ENCODE peak calls at places on chromosomes 11 and 22, in nine cellular contexts. X, Z, Y, P, J, U, M, G and C are unnamed samples.
A peak's percentile ranks its signal among the peaks of the same experiment; 100 is the strongest.

GRCh38 chr22:41028841-41029240 is 63.6 kb upstream of the EP300 start:
- DNase-seq in J (no peak), X (peak; percentile 87), U (no peak), Z (no peak), M (no peak), P (no peak), G (no peak), Y (no peak), C (no peak)

GRCh38 chr22:48486163-48486957 is 1341.3 kb downstream of the BRD1 start:
- DNase-seq in Z (no peak), Y (no peak), M (peak; percentile 70), U (no peak), P (no peak), J (no peak), G (no peak), X (no peak), C (no peak)

GRCh38 chr22:21778705-21779363 is 43.2 kb upstream of the YPEL1 start:
- DNase-seq in U (no peak), Z (no peak), J (no peak), Y (no peak), G (no peak), X (no peak), M (no peak), P (no peak), C (no peak)

GRCh38 chr22:48652796-48653195 is 1174.9 kb downstream of the BRD1 start:
- DNase-seq in Y (no peak), G (no peak), X (no peak), Z (no peak), M (no peak), P (no peak), J (no peak), U (no peak), C (no peak)

GRCh38 chr22:39900306-39901227 is at the start of gene GRAP2:
- DNase-seq in G (no peak), X (no peak), P (no peak), U (no peak), M (no peak), Y (no peak), Z (peak; percentile 74), J (peak; percentile 50), C (no peak)

GRCh38 chr11:76823481-76824028 is 37.2 kb upstream of the ACER3 start:
- DNase-seq in J (no peak), M (no peak), Z (no peak), U (no peak), X (no peak), P (no peak), G (no peak), Y (peak; percentile 48), C (peak; percentile 56)

GRCh38 chr11:110362916-110363574 is 66.6 kb upstream of the RDX start:
- DNase-seq in Y (peak; percentile 30), G (no peak), J (no peak), U (no peak), X (no peak), M (peak; percentile 24), P (peak; percentile 28), Z (no peak), C (no peak)

GRCh38 chr22:40478456-40479125 is 108.2 kb downstream of the SGSM3 start:
- DNase-seq in U (no peak), J (no peak), Y (no peak), X (no peak), P (no peak), Z (no peak), G (no peak), M (no peak), C (no peak)

GRCh38 chr22:23527971-23528740 is 51.9 kb downstream of the IGLL1 start:
- DNase-seq in J (no peak), P (no peak), Y (no peak), Z (no peak), M (no peak), G (no peak), X (no peak), U (no peak), C (no peak)

GRCh38 chr22:26168934-26169311 is 339 bp upstream of the SEZ6L start:
- DNase-seq in U (no peak), J (no peak), Y (no peak), G (no peak), X (no peak), Z (no peak), M (no peak), P (no peak), C (no peak)

GRCh38 chr22:23767673-23768548 is at the start of gene CHCHD10:
- DNase-seq in Z (peak; percentile 71), P (peak; percentile 92), M (peak; percentile 97), G (peak; percentile 85), Y (peak; percentile 90), U (peak; percentile 62), X (no peak), J (peak; percentile 73), C (peak; percentile 93)

GRCh38 chr11:126870021-126870420 is 130.5 kb downstream of the KIRREL3 start:
- DNase-seq in Y (no peak), G (no peak), U (no peak), X (no peak), Z (no peak), J (no peak), P (no peak), M (no peak), C (no peak)

GRCh38 chr22:20566420-20567260 is 59.2 kb downstream of the MED15 start:
- DNase-seq in G (no peak), U (no peak), X (peak; percentile 74), Y (no peak), Z (peak; percentile 80), M (no peak), J (peak; percentile 49), P (no peak), C (no peak)

GRCh38 chr22:30310881-30311771 is 15.6 kb downstream of the TBC1D10A start:
- DNase-seq in M (peak; percentile 56), U (no peak), Z (no peak), J (no peak), Y (peak; percentile 87), G (no peak), X (no peak), P (peak; percentile 42), C (no peak)

GRCh38 chr11:61586792-61587430 is 6.0 kb upstream of the SYT7 start:
- DNase-seq in P (no peak), Y (no peak), J (no peak), Z (no peak), X (no peak), G (no peak), U (no peak), M (peak; percentile 75), C (no peak)

GRCh38 chr11:43072096-43072495 is 239.7 kb upstream of the API5 start:
- DNase-seq in Z (no peak), X (no peak), G (no peak), U (no peak), J (no peak), Y (no peak), M (peak; percentile 30), P (no peak), C (no peak)

GRCh38 chr11:70233511-70233919 is 30.4 kb downstream of the FADD start:
- DNase-seq in Z (no peak), U (no peak), J (no peak), G (no peak), Y (no peak), X (peak; percentile 45), P (no peak), M (no peak), C (no peak)

GRCh38 chr11:108324587-108324986 is 101.7 kb downstream of the ATM start:
- DNase-seq in G (no peak), U (no peak), P (no peak), J (no peak), Z (no peak), Y (no peak), M (no peak), X (peak; percentile 31), C (no peak)

GRCh38 chr22:17098379-17098819 is 13.6 kb downstream of the IL17RA start:
- DNase-seq in Y (no peak), P (no peak), M (no peak), J (peak; percentile 26), U (no peak), Z (no peak), G (no peak), X (no peak), C (no peak)